ENCODE peak calls at places on chromosomes 4 and X, in ten cellular contexts. F, T, E, S, Y, N, K, V, C and J are unnamed samples.
A peak's percentile ranks its signal among the peaks of the same experiment; 100 is the strongest.

GRCh38 chr4:79445371-79445781 is 37.3 kb upstream of the GK2 start:
- DNase-seq in Y (no peak), N (peak; percentile 5), T (no peak), V (no peak), K (no peak), S (no peak), C (no peak), E (no peak), F (no peak), J (no peak)

GRCh38 chr4:123102897-123103489 is 180.6 kb upstream of the NUDT6 start:
- DNase-seq in V (no peak), Y (peak; percentile 26), K (no peak), E (no peak), S (no peak), N (no peak), T (peak; percentile 18), C (no peak), F (no peak), J (no peak)

GRCh38 chrX:276588-277171 is 4.5 kb upstream of the PLCXD1 start:
- DNase-seq in K (no peak), C (no peak), V (peak; percentile 89), E (no peak), Y (no peak), T (peak; percentile 25), F (no peak), S (peak; percentile 41), N (no peak), J (no peak)

GRCh38 chr4:184383497-184384055 is 90.8 kb downstream of the IRF2 start:
- DNase-seq in Y (peak; percentile 92), T (peak; percentile 94), K (peak; percentile 50), C (no peak), V (no peak), F (peak; percentile 94), N (no peak), S (no peak), E (no peak), J (no peak)

GRCh38 chr4:94577136-94577535 is 125.4 kb downstream of the PDLIM5 start:
- DNase-seq in Y (no peak), F (peak; percentile 96), E (no peak), S (no peak), C (no peak), N (peak; percentile 28), K (peak; percentile 62), V (no peak), T (peak; percentile 63), J (no peak)

GRCh38 chrX:78333521-78333920 is 6.1 kb upstream of the CYSLTR1 start:
- DNase-seq in S (no peak), K (no peak), E (no peak), Y (no peak), V (no peak), N (no peak), F (no peak), T (no peak), C (no peak), J (no peak)

GRCh38 chrX:138128025-138128671 is 562.2 kb downstream of the ZIC3 start:
- DNase-seq in T (peak; percentile 20), F (peak; percentile 3), N (no peak), V (no peak), S (no peak), Y (no peak), K (no peak), E (peak; percentile 16), C (no peak), J (no peak)

GRCh38 chrX:107935200-107935599 is 47.0 kb downstream of the TEX13B start:
- DNase-seq in Y (no peak), F (peak; percentile 74), K (no peak), E (no peak), C (no peak), T (peak; percentile 8), V (no peak), S (no peak), N (no peak), J (no peak)

GRCh38 chr4:2847297-2847871 is 3.7 kb downstream of the ADD1 start:
- DNase-seq in N (no peak), C (no peak), S (no peak), F (no peak), Y (no peak), V (no peak), T (no peak), E (no peak), K (no peak), J (no peak)

GRCh38 chr4:100175853-100176252 is 14.4 kb downstream of the DDIT4L start:
- DNase-seq in Y (no peak), N (no peak), C (no peak), K (no peak), E (no peak), F (no peak), T (no peak), V (no peak), S (no peak), J (no peak)

GRCh38 chrX:136708348-136708747 is 60.4 kb downstream of the CD40LG start:
- DNase-seq in F (no peak), Y (no peak), K (no peak), N (no peak), S (no peak), T (no peak), V (no peak), C (no peak), E (no peak), J (no peak)

GRCh38 chrX:66012094-66012534 is 27.8 kb downstream of the VSIG4 start:
- DNase-seq in V (no peak), Y (no peak), N (no peak), S (no peak), C (no peak), T (no peak), K (no peak), E (no peak), F (no peak), J (no peak)

GRCh38 chr4:44342800-44343199 is 105.8 kb downstream of the KCTD8 start:
- DNase-seq in K (no peak), Y (no peak), N (no peak), E (no peak), S (no peak), C (no peak), F (no peak), T (no peak), V (no peak), J (no peak)

GRCh38 chr4:151462554-151462953 is 53.6 kb downstream of the FHIP1A start:
- DNase-seq in K (no peak), Y (no peak), N (no peak), V (no peak), T (no peak), E (no peak), F (no peak), S (no peak), C (no peak), J (no peak)

GRCh38 chr4:88528861-88529260 is 5.3 kb upstream of the PYURF start:
- DNase-seq in S (no peak), C (no peak), Y (no peak), E (no peak), K (no peak), F (no peak), T (no peak), V (no peak), N (no peak), J (no peak)

GRCh38 chrX:74535633-74536141 is 78.7 kb downstream of the RLIM start:
- DNase-seq in C (peak; percentile 47), V (peak; percentile 88), Y (no peak), E (peak; percentile 9), K (peak; percentile 80), S (peak; percentile 29), N (peak; percentile 55), T (peak; percentile 27), F (no peak), J (no peak)

GRCh38 chrX:77061022-77061421 is 386.2 kb upstream of the FGF16 start:
- DNase-seq in E (no peak), Y (no peak), N (no peak), V (no peak), T (no peak), F (no peak), S (no peak), K (no peak), C (no peak), J (no peak)

GRCh38 chr4:168995537-168996295 is 14.3 kb downstream of the CBR4 start:
- DNase-seq in E (no peak), N (no peak), V (no peak), F (no peak), C (no peak), S (no peak), Y (no peak), T (no peak), K (no peak), J (no peak)

GRCh38 chr4:16270654-16271328 is 44.5 kb upstream of the TAPT1 start:
- DNase-seq in N (peak; percentile 21), T (no peak), S (no peak), C (no peak), V (no peak), K (no peak), E (no peak), Y (no peak), F (no peak), J (no peak)

GRCh38 chr4:85431156-85431555 is 43.8 kb upstream of the ARHGAP24 start:
- DNase-seq in K (no peak), T (no peak), F (no peak), V (no peak), Y (no peak), N (no peak), S (no peak), E (no peak), C (no peak), J (no peak)
- TF ChIP-seq CTCF in K (no peak), T (no peak), F (no peak), V (no peak), Y (no peak), N (no peak), S (no peak), E (no peak), C (no peak), J (no peak)

DNA sequence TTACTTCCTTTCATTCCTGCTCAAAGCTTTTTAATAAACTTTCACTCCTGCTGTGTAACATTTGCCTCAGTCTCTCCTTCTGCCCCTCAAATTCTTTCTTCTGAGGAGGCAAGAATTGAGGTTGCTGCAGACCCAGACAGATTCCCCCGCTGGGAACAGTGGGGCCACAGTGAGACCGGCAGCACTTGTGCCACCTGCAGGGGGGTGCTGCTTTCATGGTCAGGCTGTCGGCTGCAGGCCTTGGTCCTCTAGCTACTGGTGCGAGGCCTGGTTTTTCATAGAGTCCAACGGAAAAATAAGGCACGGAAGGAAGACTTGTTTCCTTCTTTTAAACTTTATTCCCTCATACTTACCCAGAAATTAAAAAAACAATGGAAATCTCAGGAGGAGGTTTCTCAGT is 296.7 kb downstream of the NR3C2 start:
- DNase-seq in C (no peak), T (no peak), E (no peak), K (no peak), V (no peak), Y (no peak), F (no peak), S (no peak), N (no peak), J (no peak)
- TF ChIP-seq CTCF in C (no peak), T (no peak), E (no peak), K (no peak), V (no peak), Y (no peak), F (no peak), S (no peak), N (no peak), J (no peak)

GRCh38 chrX:106035064-106035463 is 3.5 kb downstream of the SERPINA7 start:
- DNase-seq in S (no peak), N (no peak), F (no peak), C (no peak), Y (no peak), E (no peak), T (no peak), V (no peak), K (no peak), J (no peak)
- TF ChIP-seq CTCF in S (no peak), N (peak; percentile 18), F (peak; percentile 44), C (no peak), Y (no peak), E (peak; percentile 16), T (peak; percentile 27), V (no peak), K (peak; percentile 20), J (no peak)

GRCh38 chrX:8939344-8939743 is 94.6 kb downstream of the FAM9B start:
- DNase-seq in V (no peak), K (no peak), C (no peak), F (no peak), Y (no peak), N (no peak), E (no peak), S (no peak), T (no peak), J (no peak)
- TF ChIP-seq CTCF in V (no peak), K (no peak), C (no peak), F (no peak), Y (no peak), N (no peak), E (no peak), S (no peak), T (no peak), J (no peak)